ENCODE peak calls at places on chromosome 21, in ten cellular contexts. One of them, this sample, is unnamed.
A peak's percentile ranks its signal among the peaks of the same experiment; 100 is the strongest.

GRCh38 chr21:41745026-41745820 is 21.6 kb downstream of the RIPK4 start:
- DNase-seq in mesendoderm: no peak
- DNase-seq in RWPE2: no peak
- DNase-seq in prostate gland: no peak
- DNase-seq in glomerular endothelial cell: no peak
- DNase-seq in NCI-H1694: no peak
- DNase-seq in CD4-positive, alpha-beta T cell: no peak
- DNase-seq in activated naive CD8-positive, alpha-beta T cell treated with anti-CD3 and anti-CD28 coated beads, Interleukin-2, amount 50 U/mL, for 24 hours: no peak
- DNase-seq in stimulated activated CD8-positive, alpha-beta memory T cell treated with anti-CD3 and anti-CD28 coated beads, Interleukin-12 subunit alpha, Interleukin-12 subunit beta, amount 100 ng/mL, for 4 hours: no peak
- DNase-seq in GM12892: no peak
- DNase-seq in this sample: no peak

GRCh38 chr21:43193651-43194302 is 25.0 kb downstream of the CRYAA start:
- DNase-seq in mesendoderm: no peak
- DNase-seq in RWPE2: peak; percentile 86
- DNase-seq in prostate gland: peak; percentile 51
- DNase-seq in glomerular endothelial cell: no peak
- DNase-seq in NCI-H1694: no peak
- DNase-seq in CD4-positive, alpha-beta T cell: no peak
- DNase-seq in activated naive CD8-positive, alpha-beta T cell treated with anti-CD3 and anti-CD28 coated beads, Interleukin-2, amount 50 U/mL, for 24 hours: no peak
- DNase-seq in stimulated activated CD8-positive, alpha-beta memory T cell treated with anti-CD3 and anti-CD28 coated beads, Interleukin-12 subunit alpha, Interleukin-12 subunit beta, amount 100 ng/mL, for 4 hours: no peak
- DNase-seq in GM12892: no peak
- DNase-seq in this sample: no peak

GRCh38 chr21:44658913-44659595 is 1.3 kb downstream of the KRTAP12-3 start:
- DNase-seq in mesendoderm: no peak
- DNase-seq in RWPE2: no peak
- DNase-seq in prostate gland: no peak
- DNase-seq in glomerular endothelial cell: no peak
- DNase-seq in NCI-H1694: no peak
- DNase-seq in CD4-positive, alpha-beta T cell: no peak
- DNase-seq in activated naive CD8-positive, alpha-beta T cell treated with anti-CD3 and anti-CD28 coated beads, Interleukin-2, amount 50 U/mL, for 24 hours: no peak
- DNase-seq in stimulated activated CD8-positive, alpha-beta memory T cell treated with anti-CD3 and anti-CD28 coated beads, Interleukin-12 subunit alpha, Interleukin-12 subunit beta, amount 100 ng/mL, for 4 hours: no peak
- DNase-seq in GM12892: no peak
- DNase-seq in this sample: no peak

GRCh38 chr21:39660596-39660995 is 47.9 kb downstream of the B3GALT5 start:
- DNase-seq in mesendoderm: peak; percentile 87
- DNase-seq in RWPE2: no peak
- DNase-seq in prostate gland: peak; percentile 16
- DNase-seq in glomerular endothelial cell: no peak
- DNase-seq in NCI-H1694: no peak
- DNase-seq in CD4-positive, alpha-beta T cell: no peak
- DNase-seq in activated naive CD8-positive, alpha-beta T cell treated with anti-CD3 and anti-CD28 coated beads, Interleukin-2, amount 50 U/mL, for 24 hours: no peak
- DNase-seq in stimulated activated CD8-positive, alpha-beta memory T cell treated with anti-CD3 and anti-CD28 coated beads, Interleukin-12 subunit alpha, Interleukin-12 subunit beta, amount 100 ng/mL, for 4 hours: no peak
- DNase-seq in GM12892: no peak
- DNase-seq in this sample: no peak

GRCh38 chr21:44353200-44353970 is at the start of gene TRPM2:
- DNase-seq in mesendoderm: no peak
- DNase-seq in RWPE2: no peak
- DNase-seq in prostate gland: no peak
- DNase-seq in glomerular endothelial cell: no peak
- DNase-seq in NCI-H1694: peak; percentile 24
- DNase-seq in CD4-positive, alpha-beta T cell: no peak
- DNase-seq in activated naive CD8-positive, alpha-beta T cell treated with anti-CD3 and anti-CD28 coated beads, Interleukin-2, amount 50 U/mL, for 24 hours: no peak
- DNase-seq in stimulated activated CD8-positive, alpha-beta memory T cell treated with anti-CD3 and anti-CD28 coated beads, Interleukin-12 subunit alpha, Interleukin-12 subunit beta, amount 100 ng/mL, for 4 hours: peak; percentile 21
- DNase-seq in GM12892: no peak
- DNase-seq in this sample: no peak

GRCh38 chr21:41766051-41766882 is 585 bp downstream of the RIPK4 start:
- DNase-seq in mesendoderm: no peak
- DNase-seq in RWPE2: no peak
- DNase-seq in prostate gland: no peak
- DNase-seq in glomerular endothelial cell: no peak
- DNase-seq in NCI-H1694: no peak
- DNase-seq in CD4-positive, alpha-beta T cell: no peak
- DNase-seq in activated naive CD8-positive, alpha-beta T cell treated with anti-CD3 and anti-CD28 coated beads, Interleukin-2, amount 50 U/mL, for 24 hours: no peak
- DNase-seq in stimulated activated CD8-positive, alpha-beta memory T cell treated with anti-CD3 and anti-CD28 coated beads, Interleukin-12 subunit alpha, Interleukin-12 subunit beta, amount 100 ng/mL, for 4 hours: no peak
- DNase-seq in GM12892: no peak
- DNase-seq in this sample: no peak

GRCh38 chr21:20739421-20739820 is 258.8 kb upstream of the NCAM2 start:
- DNase-seq in mesendoderm: peak; percentile 77
- DNase-seq in RWPE2: no peak
- DNase-seq in prostate gland: no peak
- DNase-seq in glomerular endothelial cell: no peak
- DNase-seq in NCI-H1694: peak; percentile 3
- DNase-seq in CD4-positive, alpha-beta T cell: no peak
- DNase-seq in activated naive CD8-positive, alpha-beta T cell treated with anti-CD3 and anti-CD28 coated beads, Interleukin-2, amount 50 U/mL, for 24 hours: no peak
- DNase-seq in stimulated activated CD8-positive, alpha-beta memory T cell treated with anti-CD3 and anti-CD28 coated beads, Interleukin-12 subunit alpha, Interleukin-12 subunit beta, amount 100 ng/mL, for 4 hours: no peak
- DNase-seq in GM12892: no peak
- DNase-seq in this sample: no peak

GRCh38 chr21:45147473-45148315 is 73.3 kb downstream of the ADARB1 start:
- DNase-seq in mesendoderm: no peak
- DNase-seq in RWPE2: no peak
- DNase-seq in prostate gland: no peak
- DNase-seq in glomerular endothelial cell: no peak
- DNase-seq in NCI-H1694: no peak
- DNase-seq in CD4-positive, alpha-beta T cell: no peak
- DNase-seq in activated naive CD8-positive, alpha-beta T cell treated with anti-CD3 and anti-CD28 coated beads, Interleukin-2, amount 50 U/mL, for 24 hours: no peak
- DNase-seq in stimulated activated CD8-positive, alpha-beta memory T cell treated with anti-CD3 and anti-CD28 coated beads, Interleukin-12 subunit alpha, Interleukin-12 subunit beta, amount 100 ng/mL, for 4 hours: no peak
- DNase-seq in GM12892: no peak
- DNase-seq in this sample: no peak

GRCh38 chr21:36643374-36644250 is 55.3 kb upstream of the SIM2 start:
- DNase-seq in mesendoderm: no peak
- DNase-seq in RWPE2: no peak
- DNase-seq in prostate gland: no peak
- DNase-seq in glomerular endothelial cell: no peak
- DNase-seq in NCI-H1694: no peak
- DNase-seq in CD4-positive, alpha-beta T cell: no peak
- DNase-seq in activated naive CD8-positive, alpha-beta T cell treated with anti-CD3 and anti-CD28 coated beads, Interleukin-2, amount 50 U/mL, for 24 hours: no peak
- DNase-seq in stimulated activated CD8-positive, alpha-beta memory T cell treated with anti-CD3 and anti-CD28 coated beads, Interleukin-12 subunit alpha, Interleukin-12 subunit beta, amount 100 ng/mL, for 4 hours: no peak
- DNase-seq in GM12892: no peak
- DNase-seq in this sample: no peak

GRCh38 chr21:41768371-41769042 is 1.7 kb upstream of the RIPK4 start:
- DNase-seq in mesendoderm: peak; percentile 92
- DNase-seq in RWPE2: peak; percentile 85
- DNase-seq in prostate gland: no peak
- DNase-seq in glomerular endothelial cell: no peak
- DNase-seq in NCI-H1694: no peak
- DNase-seq in CD4-positive, alpha-beta T cell: no peak
- DNase-seq in activated naive CD8-positive, alpha-beta T cell treated with anti-CD3 and anti-CD28 coated beads, Interleukin-2, amount 50 U/mL, for 24 hours: peak; percentile 26
- DNase-seq in stimulated activated CD8-positive, alpha-beta memory T cell treated with anti-CD3 and anti-CD28 coated beads, Interleukin-12 subunit alpha, Interleukin-12 subunit beta, amount 100 ng/mL, for 4 hours: no peak
- DNase-seq in GM12892: no peak
- DNase-seq in this sample: no peak

GRCh38 chr21:14995695-14996490 is 68.9 kb downstream of the NRIP1 start:
- DNase-seq in mesendoderm: peak; percentile 66
- DNase-seq in RWPE2: no peak
- DNase-seq in prostate gland: no peak
- DNase-seq in glomerular endothelial cell: no peak
- DNase-seq in NCI-H1694: no peak
- DNase-seq in CD4-positive, alpha-beta T cell: no peak
- DNase-seq in activated naive CD8-positive, alpha-beta T cell treated with anti-CD3 and anti-CD28 coated beads, Interleukin-2, amount 50 U/mL, for 24 hours: no peak
- DNase-seq in stimulated activated CD8-positive, alpha-beta memory T cell treated with anti-CD3 and anti-CD28 coated beads, Interleukin-12 subunit alpha, Interleukin-12 subunit beta, amount 100 ng/mL, for 4 hours: no peak
- DNase-seq in GM12892: no peak
- DNase-seq in this sample: no peak

GRCh38 chr21:34821717-34822116 is 152.9 kb downstream of the CLIC6 start:
- DNase-seq in mesendoderm: no peak
- DNase-seq in RWPE2: no peak
- DNase-seq in prostate gland: no peak
- DNase-seq in glomerular endothelial cell: no peak
- DNase-seq in NCI-H1694: no peak
- DNase-seq in CD4-positive, alpha-beta T cell: no peak
- DNase-seq in activated naive CD8-positive, alpha-beta T cell treated with anti-CD3 and anti-CD28 coated beads, Interleukin-2, amount 50 U/mL, for 24 hours: no peak
- DNase-seq in stimulated activated CD8-positive, alpha-beta memory T cell treated with anti-CD3 and anti-CD28 coated beads, Interleukin-12 subunit alpha, Interleukin-12 subunit beta, amount 100 ng/mL, for 4 hours: no peak
- DNase-seq in GM12892: no peak
- DNase-seq in this sample: no peak

GRCh38 chr21:46151989-46152938 is 3.1 kb downstream of the FTCD start:
- DNase-seq in mesendoderm: no peak
- DNase-seq in RWPE2: peak; percentile 45
- DNase-seq in prostate gland: no peak
- DNase-seq in glomerular endothelial cell: no peak
- DNase-seq in NCI-H1694: no peak
- DNase-seq in CD4-positive, alpha-beta T cell: no peak
- DNase-seq in activated naive CD8-positive, alpha-beta T cell treated with anti-CD3 and anti-CD28 coated beads, Interleukin-2, amount 50 U/mL, for 24 hours: no peak
- DNase-seq in stimulated activated CD8-positive, alpha-beta memory T cell treated with anti-CD3 and anti-CD28 coated beads, Interleukin-12 subunit alpha, Interleukin-12 subunit beta, amount 100 ng/mL, for 4 hours: no peak
- DNase-seq in GM12892: no peak
- DNase-seq in this sample: no peak

GRCh38 chr21:45950740-45951515 is 30.6 kb upstream of the COL6A1 start:
- DNase-seq in mesendoderm: peak; percentile 21
- DNase-seq in RWPE2: peak; percentile 65
- DNase-seq in prostate gland: peak; percentile 44
- DNase-seq in glomerular endothelial cell: no peak
- DNase-seq in NCI-H1694: no peak
- DNase-seq in CD4-positive, alpha-beta T cell: no peak
- DNase-seq in activated naive CD8-positive, alpha-beta T cell treated with anti-CD3 and anti-CD28 coated beads, Interleukin-2, amount 50 U/mL, for 24 hours: no peak
- DNase-seq in stimulated activated CD8-positive, alpha-beta memory T cell treated with anti-CD3 and anti-CD28 coated beads, Interleukin-12 subunit alpha, Interleukin-12 subunit beta, amount 100 ng/mL, for 4 hours: no peak
- DNase-seq in GM12892: no peak
- DNase-seq in this sample: no peak

GRCh38 chr21:45844181-45844580 is 137.4 kb upstream of the COL6A1 start:
- DNase-seq in mesendoderm: no peak
- DNase-seq in RWPE2: peak; percentile 27
- DNase-seq in prostate gland: no peak
- DNase-seq in glomerular endothelial cell: no peak
- DNase-seq in NCI-H1694: no peak
- DNase-seq in CD4-positive, alpha-beta T cell: no peak
- DNase-seq in activated naive CD8-positive, alpha-beta T cell treated with anti-CD3 and anti-CD28 coated beads, Interleukin-2, amount 50 U/mL, for 24 hours: no peak
- DNase-seq in stimulated activated CD8-positive, alpha-beta memory T cell treated with anti-CD3 and anti-CD28 coated beads, Interleukin-12 subunit alpha, Interleukin-12 subunit beta, amount 100 ng/mL, for 4 hours: no peak
- DNase-seq in GM12892: no peak
- DNase-seq in this sample: no peak

GRCh38 chr21:43775795-43776430 is at the start of gene CSTB:
- DNase-seq in mesendoderm: peak; percentile 82
- DNase-seq in RWPE2: peak; percentile 71
- DNase-seq in prostate gland: peak; percentile 79
- DNase-seq in glomerular endothelial cell: no peak
- DNase-seq in NCI-H1694: peak; percentile 60
- DNase-seq in CD4-positive, alpha-beta T cell: peak; percentile 76
- DNase-seq in activated naive CD8-positive, alpha-beta T cell treated with anti-CD3 and anti-CD28 coated beads, Interleukin-2, amount 50 U/mL, for 24 hours: peak; percentile 86
- DNase-seq in stimulated activated CD8-positive, alpha-beta memory T cell treated with anti-CD3 and anti-CD28 coated beads, Interleukin-12 subunit alpha, Interleukin-12 subunit beta, amount 100 ng/mL, for 4 hours: peak; percentile 76
- DNase-seq in GM12892: peak; percentile 89
- DNase-seq in this sample: no peak

GRCh38 chr21:27715131-27715530 is 748.2 kb upstream of the ADAMTS5 start:
- DNase-seq in mesendoderm: no peak
- DNase-seq in RWPE2: no peak
- DNase-seq in prostate gland: no peak
- DNase-seq in glomerular endothelial cell: no peak
- DNase-seq in NCI-H1694: peak; percentile 71
- DNase-seq in CD4-positive, alpha-beta T cell: no peak
- DNase-seq in activated naive CD8-positive, alpha-beta T cell treated with anti-CD3 and anti-CD28 coated beads, Interleukin-2, amount 50 U/mL, for 24 hours: no peak
- DNase-seq in stimulated activated CD8-positive, alpha-beta memory T cell treated with anti-CD3 and anti-CD28 coated beads, Interleukin-12 subunit alpha, Interleukin-12 subunit beta, amount 100 ng/mL, for 4 hours: no peak
- DNase-seq in GM12892: no peak
- DNase-seq in this sample: no peak

GRCh38 chr21:24840287-24840686 is 767.0 kb downstream of the MRPL39 start:
- DNase-seq in mesendoderm: no peak
- DNase-seq in RWPE2: no peak
- DNase-seq in prostate gland: no peak
- DNase-seq in glomerular endothelial cell: no peak
- DNase-seq in NCI-H1694: no peak
- DNase-seq in CD4-positive, alpha-beta T cell: no peak
- DNase-seq in activated naive CD8-positive, alpha-beta T cell treated with anti-CD3 and anti-CD28 coated beads, Interleukin-2, amount 50 U/mL, for 24 hours: no peak
- DNase-seq in stimulated activated CD8-positive, alpha-beta memory T cell treated with anti-CD3 and anti-CD28 coated beads, Interleukin-12 subunit alpha, Interleukin-12 subunit beta, amount 100 ng/mL, for 4 hours: no peak
- DNase-seq in GM12892: no peak
- DNase-seq in this sample: no peak

GRCh38 chr21:31335957-31336738 is 7.9 kb downstream of the TIAM1 start:
- DNase-seq in mesendoderm: no peak
- DNase-seq in RWPE2: peak; percentile 66
- DNase-seq in prostate gland: no peak
- DNase-seq in glomerular endothelial cell: no peak
- DNase-seq in NCI-H1694: peak; percentile 26
- DNase-seq in CD4-positive, alpha-beta T cell: no peak
- DNase-seq in activated naive CD8-positive, alpha-beta T cell treated with anti-CD3 and anti-CD28 coated beads, Interleukin-2, amount 50 U/mL, for 24 hours: peak; percentile 34
- DNase-seq in stimulated activated CD8-positive, alpha-beta memory T cell treated with anti-CD3 and anti-CD28 coated beads, Interleukin-12 subunit alpha, Interleukin-12 subunit beta, amount 100 ng/mL, for 4 hours: no peak
- DNase-seq in GM12892: no peak
- DNase-seq in this sample: no peak

GRCh38 chr21:28805885-28806284 is 186.8 kb downstream of the LTN1 start:
- DNase-seq in mesendoderm: no peak
- DNase-seq in RWPE2: no peak
- DNase-seq in prostate gland: no peak
- DNase-seq in glomerular endothelial cell: peak; percentile 69
- DNase-seq in NCI-H1694: no peak
- DNase-seq in CD4-positive, alpha-beta T cell: no peak
- DNase-seq in activated naive CD8-positive, alpha-beta T cell treated with anti-CD3 and anti-CD28 coated beads, Interleukin-2, amount 50 U/mL, for 24 hours: no peak
- DNase-seq in stimulated activated CD8-positive, alpha-beta memory T cell treated with anti-CD3 and anti-CD28 coated beads, Interleukin-12 subunit alpha, Interleukin-12 subunit beta, amount 100 ng/mL, for 4 hours: no peak
- DNase-seq in GM12892: no peak
- DNase-seq in this sample: no peak

GRCh38 chr21:32817206-32817605 is 45.7 kb upstream of the PAXBP1 start:
- DNase-seq in mesendoderm: peak; percentile 10
- DNase-seq in RWPE2: no peak
- DNase-seq in prostate gland: no peak
- DNase-seq in glomerular endothelial cell: no peak
- DNase-seq in NCI-H1694: no peak
- DNase-seq in CD4-positive, alpha-beta T cell: no peak
- DNase-seq in activated naive CD8-positive, alpha-beta T cell treated with anti-CD3 and anti-CD28 coated beads, Interleukin-2, amount 50 U/mL, for 24 hours: no peak
- DNase-seq in stimulated activated CD8-positive, alpha-beta memory T cell treated with anti-CD3 and anti-CD28 coated beads, Interleukin-12 subunit alpha, Interleukin-12 subunit beta, amount 100 ng/mL, for 4 hours: no peak
- DNase-seq in GM12892: no peak
- DNase-seq in this sample: no peak

GRCh38 chr21:44530903-44531605 is 8.9 kb downstream of the KRTAP10-1 start:
- DNase-seq in mesendoderm: no peak
- DNase-seq in RWPE2: no peak
- DNase-seq in prostate gland: no peak
- DNase-seq in glomerular endothelial cell: no peak
- DNase-seq in NCI-H1694: no peak
- DNase-seq in CD4-positive, alpha-beta T cell: no peak
- DNase-seq in activated naive CD8-positive, alpha-beta T cell treated with anti-CD3 and anti-CD28 coated beads, Interleukin-2, amount 50 U/mL, for 24 hours: no peak
- DNase-seq in stimulated activated CD8-positive, alpha-beta memory T cell treated with anti-CD3 and anti-CD28 coated beads, Interleukin-12 subunit alpha, Interleukin-12 subunit beta, amount 100 ng/mL, for 4 hours: no peak
- DNase-seq in GM12892: no peak
- DNase-seq in this sample: no peak